ENCODE peak calls at places on chromosomes 7 and 10, in ten cellular contexts. Z is adrenal gland, H is naive B cell, F is NCI-H2107, I is mucosa of descending colon, S is AG09309, P is renal cortical epithelial cell, U is ELF-1, T is mucosa of gallbladder, K is HTR-8/SVneo. N is an unnamed sample.

GRCh38 chr10:132124201-132124920 is 58.6 kb downstream of the JAKMIP3 start:
- DNase-seq in K (no peak), I (no peak), F (no peak), H (no peak), P (no peak), U (no peak), S (no peak), T (no peak), Z (no peak), N (no peak)

GRCh38 chr10:8279598-8279997 is 225.1 kb downstream of the GATA3 start:
- DNase-seq in U (no peak), S (peak), F (no peak), Z (no peak), P (peak), K (peak), T (no peak), H (no peak), I (no peak), N (peak)

GRCh38 chr7:43674559-43675436 is 54.5 kb downstream of the COA1 start:
- DNase-seq in I (no peak), H (no peak), S (peak), P (peak), F (no peak), U (no peak), Z (peak), K (peak), T (no peak), N (peak)

GRCh38 chr10:132117636-132118190 is 52.0 kb downstream of the JAKMIP3 start:
- DNase-seq in I (no peak), K (no peak), H (no peak), U (no peak), S (no peak), F (no peak), P (no peak), Z (no peak), T (no peak), N (no peak)

GRCh38 chr10:108039821-108040584 is 875.5 kb upstream of the SORCS1 start:
- DNase-seq in I (no peak), P (no peak), K (no peak), H (no peak), S (no peak), U (no peak), F (no peak), Z (no peak), T (no peak), N (no peak)

GRCh38 chr7:41294556-41295454 is 408.1 kb downstream of the INHBA start:
- DNase-seq in F (no peak), S (no peak), I (no peak), Z (no peak), K (no peak), T (no peak), H (no peak), P (no peak), U (no peak), N (no peak)

GRCh38 chr10:75040576-75040975 is 70.9 kb upstream of the SAMD8 start:
- DNase-seq in I (no peak), Z (no peak), S (no peak), U (no peak), T (no peak), F (no peak), H (no peak), P (no peak), K (no peak), N (no peak)

GRCh38 chr7:149367417-149367816 is 93.4 kb downstream of the ZNF777 start:
- DNase-seq in Z (no peak), S (no peak), H (no peak), P (no peak), T (no peak), I (no peak), U (no peak), F (no peak), K (no peak), N (no peak)

GRCh38 chr10:29131952-29132820 is 156.7 kb upstream of the LYZL1 start:
- DNase-seq in U (peak), H (no peak), S (no peak), T (no peak), Z (no peak), K (no peak), F (no peak), I (no peak), P (no peak), N (peak)

GRCh38 chr7:42183547-42183946 is 53.5 kb downstream of the GLI3 start:
- DNase-seq in I (no peak), K (no peak), S (no peak), P (no peak), U (no peak), F (no peak), T (no peak), Z (no peak), H (no peak), N (peak)

GRCh38 chr10:35641430-35642015 is 573 bp downstream of the FZD8 start:
- DNase-seq in S (no peak), U (peak), I (no peak), T (no peak), K (peak), P (no peak), H (peak), Z (peak), F (no peak), N (peak)

GRCh38 chr7:9307131-9307530 is 873.7 kb downstream of the NXPH1 start:
- DNase-seq in Z (no peak), P (no peak), H (no peak), U (no peak), S (no peak), F (no peak), K (no peak), I (no peak), T (no peak), N (no peak)

GRCh38 chr10:132504501-132505272 is 32.9 kb upstream of the INPP5A start:
- DNase-seq in T (no peak), U (no peak), S (no peak), P (no peak), H (no peak), Z (no peak), I (no peak), K (no peak), F (no peak), N (no peak)

GRCh38 chr7:23981314-23981713 is 271.3 kb downstream of the STK31 start:
- DNase-seq in Z (no peak), F (no peak), U (no peak), S (no peak), T (no peak), K (no peak), P (no peak), I (no peak), H (no peak), N (no peak)

GRCh38 chr10:44761076-44761475 is 150.1 kb upstream of the TMEM72 start:
- DNase-seq in I (no peak), F (no peak), S (no peak), P (no peak), Z (no peak), K (no peak), T (no peak), H (no peak), U (no peak), N (no peak)

GRCh38 chr7:129841465-129841864 is 111.3 kb downstream of the UBE2H start:
- DNase-seq in T (no peak), U (no peak), F (no peak), P (no peak), K (no peak), I (no peak), S (no peak), Z (no peak), H (no peak), N (no peak)

GRCh38 chr7:24233386-24233785 is 50.6 kb upstream of the NPY start:
- DNase-seq in K (no peak), Z (no peak), P (no peak), T (no peak), H (no peak), I (no peak), F (no peak), S (no peak), U (no peak), N (no peak)

GRCh38 chr7:41872951-41873350 is 170.1 kb upstream of the INHBA start:
- DNase-seq in P (no peak), Z (no peak), S (no peak), K (no peak), H (no peak), U (no peak), F (no peak), I (no peak), T (no peak), N (no peak)

GRCh38 chr7:78473011-78473410 is 674.4 kb downstream of the PHTF2 start:
- DNase-seq in H (no peak), T (no peak), Z (no peak), K (no peak), P (peak), F (no peak), I (no peak), S (peak), U (no peak), N (peak)

GRCh38 chr10:129541208-129541607 is 74.2 kb downstream of the MGMT start:
- DNase-seq in K (peak), Z (no peak), I (no peak), F (no peak), T (no peak), H (no peak), P (no peak), S (no peak), U (no peak), N (peak)

GRCh38 chr7:2853147-2853546 is 9.0 kb upstream of the GNA12 start:
- DNase-seq in K (no peak), T (no peak), Z (no peak), U (no peak), S (no peak), I (no peak), F (no peak), H (no peak), P (no peak), N (peak)

GRCh38 chr10:22712959-22713852 is 1.2 kb downstream of the PIP4K2A start:
- DNase-seq in S (no peak), T (no peak), K (no peak), Z (peak), P (no peak), F (no peak), H (peak), I (peak), U (peak), N (peak)

GRCh38 chr7:149455175-149455950 is 5.5 kb downstream of the ZNF777 start:
- DNase-seq in K (no peak), F (no peak), S (no peak), I (no peak), P (no peak), U (no peak), T (no peak), Z (no peak), H (no peak), N (no peak)

GRCh38 chr7:128871050-128871449 is 8.4 kb downstream of the ATP6V1F start:
- DNase-seq in I (no peak), P (no peak), U (no peak), H (no peak), F (no peak), S (no peak), T (no peak), K (no peak), Z (no peak), N (no peak)

GRCh38 chr10:98087309-98087708 is 47.1 kb upstream of the R3HCC1L start:
- DNase-seq in U (no peak), T (no peak), H (no peak), P (no peak), Z (no peak), K (no peak), I (no peak), F (peak), S (no peak), N (peak)

GRCh38 chr10:110074986-110075664 is 67.3 kb downstream of the ADD3 start:
- DNase-seq in H (no peak), Z (no peak), F (no peak), U (no peak), K (peak), P (peak), T (no peak), I (no peak), S (peak), N (peak)

GRCh38 chr7:97373743-97374142 is 256.2 kb downstream of the SDHAF3 start:
- DNase-seq in U (no peak), K (no peak), T (no peak), Z (no peak), F (no peak), P (no peak), S (no peak), I (no peak), H (no peak), N (no peak)

GRCh38 chr10:75513292-75513691 is 81.9 kb downstream of the LRMDA start:
- DNase-seq in K (no peak), Z (no peak), U (no peak), F (no peak), P (no peak), I (no peak), S (no peak), T (no peak), H (no peak), N (no peak)

GRCh38 chr10:92547676-92548075 is 26.2 kb downstream of the IDE start:
- DNase-seq in S (no peak), K (no peak), H (no peak), P (no peak), U (peak), I (no peak), Z (no peak), T (no peak), F (no peak), N (no peak)

GRCh38 chr7:68147621-68148238 is 1151.1 kb downstream of the TYW1 start:
- DNase-seq in I (no peak), K (no peak), T (no peak), H (no peak), U (no peak), Z (no peak), P (no peak), F (no peak), S (no peak), N (no peak)

GRCh38 chr7:77409739-77410545 is 6.2 kb downstream of the GSAP start:
- DNase-seq in P (peak), K (no peak), S (peak), I (no peak), F (no peak), U (no peak), Z (peak), T (no peak), H (no peak), N (peak)

GRCh38 chr7:140640727-140641531 is at the start of gene DENND2A:
- DNase-seq in T (peak), K (peak), S (no peak), H (peak), Z (peak), P (no peak), F (peak), U (peak), I (peak), N (peak)

GRCh38 chr7:128920913-128921582 is 10.5 kb upstream of the KCP start:
- DNase-seq in U (no peak), Z (no peak), K (no peak), I (no peak), S (no peak), T (no peak), F (no peak), H (no peak), P (peak), N (no peak)

GRCh38 chr10:83760142-83760541 is 379.2 kb upstream of the GHITM start:
- DNase-seq in U (no peak), F (no peak), P (no peak), T (no peak), I (no peak), K (no peak), S (no peak), Z (no peak), H (no peak), N (no peak)